ENCODE peak calls at places on chromosome 19, in eight cellular contexts. I is stimulated activated CD4-positive, alpha-beta T cell treated with anti-CD3 and anti-CD28 coated beads, Interleukin-2, amount 100 ng/mL, for 24 hours; K is germinal center; U is neural crest cell; G is AG08396; L is chondrocyte; D is activated T-cell treated with anti-CD3 and anti-CD28 coated beads, Interleukin-2, amount 50 U/mL, for 4 hours; O is bronchial epithelial cell. X is an unnamed sample.

GRCh38 chr19:49408816-49409440 is 14.3 kb downstream of the PTH2 start:
- DNase-seq in G (no peak), K (no peak), L (no peak), I (no peak), O (peak), D (no peak), U (no peak), X (no peak)

GRCh38 chr19:38401148-38401547 is 1.7 kb upstream of the FAM98C start:
- DNase-seq in U (no peak), D (no peak), G (no peak), K (no peak), L (no peak), O (peak), I (no peak), X (no peak)

GRCh38 chr19:47309038-47309437 is 623 bp upstream of the C5AR1 start:
- DNase-seq in G (no peak), K (no peak), O (no peak), L (no peak), I (no peak), D (no peak), U (no peak), X (no peak)

GRCh38 chr19:36151144-36152051 is 849 bp downstream of the COX7A1 start:
- DNase-seq in G (peak), D (no peak), L (no peak), O (no peak), K (no peak), U (no peak), I (no peak), X (no peak)

GRCh38 chr19:43467730-43468129 is 2.3 kb upstream of the LYPD3 start:
- DNase-seq in L (no peak), U (no peak), O (peak), I (no peak), G (no peak), K (no peak), D (no peak), X (no peak)

GRCh38 chr19:49475191-49475932 is 1.3 kb downstream of the FLT3LG start:
- DNase-seq in D (no peak), I (no peak), O (no peak), G (no peak), U (no peak), K (no peak), L (no peak), X (no peak)

GRCh38 chr19:18675779-18676178 is 7.7 kb upstream of the CRTC1 start:
- DNase-seq in I (peak), U (no peak), K (peak), D (peak), O (no peak), G (no peak), L (no peak), X (no peak)

GRCh38 chr19:41327076-41327475 is 17.1 kb downstream of the CCDC97 start:
- DNase-seq in I (no peak), L (no peak), U (no peak), D (no peak), G (no peak), O (no peak), K (no peak), X (no peak)

GRCh38 chr19:58399903-58400637 is 4.6 kb downstream of the RNF225 start:
- DNase-seq in D (no peak), O (no peak), U (no peak), G (no peak), I (no peak), L (peak), K (no peak), X (peak)

GRCh38 chr19:2507109-2507508 is 31.2 kb downstream of the GADD45B start:
- DNase-seq in O (peak), G (peak), D (no peak), U (no peak), L (no peak), I (no peak), K (no peak), X (peak)

X was measured in DMS79.